ENCODE peak calls at places on chromosomes 5 and 9, in four cellular contexts. A is IMR-90, U is GM12878, T is K562. X is an unnamed sample.

GRCh38 chr5:31449175-31449574 is 82.7 kb downstream of the DROSHA start:
- DNase-seq in T (no peak), U (no peak), A (peak; percentile 61), X (no peak)

GRCh38 chr9:94919376-94920098 is 193.0 kb downstream of the AOPEP start:
- DNase-seq in T (no peak), U (no peak), A (peak; percentile 69), X (no peak)

GRCh38 chr5:43099615-43100014 is 21.1 kb upstream of the ZNF131 start:
- DNase-seq in T (no peak), U (no peak), A (no peak), X (no peak)

GRCh38 chr5:72661405-72661804 is 154.2 kb upstream of the ZNF366 start:
- DNase-seq in T (no peak), U (no peak), A (peak; percentile 80), X (no peak)

GRCh38 chr5:66989286-66989685 is 207.3 kb downstream of the CD180 start:
- DNase-seq in U (no peak), T (no peak), A (peak; percentile 51), X (no peak)

GRCh38 chr9:92968081-92968480 is 20.8 kb downstream of the FGD3 start:
- DNase-seq in T (no peak), U (no peak), A (no peak), X (no peak)

GRCh38 chr5:36099748-36100147 is 33.1 kb upstream of the UGT3A2 start:
- DNase-seq in T (no peak), U (no peak), A (no peak), X (no peak)

GRCh38 chr5:158951461-158951860 is 148.3 kb downstream of the EBF1 start:
- DNase-seq in U (no peak), A (no peak), T (no peak), X (no peak)

GRCh38 chr9:133981958-133982681 is 10.0 kb downstream of the VAV2 start:
- DNase-seq in A (no peak), U (no peak), T (no peak), X (no peak)

GRCh38 chr9:98790601-98791146 is 5.7 kb downstream of the ANKS6 start:
- DNase-seq in A (no peak), T (no peak), U (no peak), X (no peak)

GRCh38 chr9:129208191-129209091 is 30.4 kb upstream of the IER5L start:
- DNase-seq in U (no peak), A (no peak), T (peak; percentile 68), X (no peak)

GRCh38 chr5:108386345-108387061 is 4.6 kb upstream of the FBXL17 start:
- DNase-seq in A (peak; percentile 79), T (no peak), U (no peak), X (no peak)

GRCh38 chr9:118618091-118618490 is 751.1 kb downstream of the BRINP1 start:
- DNase-seq in U (no peak), A (no peak), T (no peak), X (no peak)

GRCh38 chr9:8256880-8257279 is 457.3 kb upstream of the DMAC1 start:
- DNase-seq in A (no peak), U (no peak), T (no peak), X (no peak)

GRCh38 chr5:54234304-54234938 is 76.0 kb downstream of the ARL15 start:
- DNase-seq in U (no peak), A (peak; percentile 73), T (no peak), X (peak; percentile 38)

GRCh38 chr9:133148351-133149129 is 15.2 kb downstream of the GBGT1 start:
- DNase-seq in T (no peak), A (peak; percentile 38), U (no peak), X (peak; percentile 47)

GRCh38 chr5:126959188-126959587 is 71.2 kb downstream of the MARCHF3 start:
- DNase-seq in A (no peak), U (no peak), T (no peak), X (no peak)

DNA sequence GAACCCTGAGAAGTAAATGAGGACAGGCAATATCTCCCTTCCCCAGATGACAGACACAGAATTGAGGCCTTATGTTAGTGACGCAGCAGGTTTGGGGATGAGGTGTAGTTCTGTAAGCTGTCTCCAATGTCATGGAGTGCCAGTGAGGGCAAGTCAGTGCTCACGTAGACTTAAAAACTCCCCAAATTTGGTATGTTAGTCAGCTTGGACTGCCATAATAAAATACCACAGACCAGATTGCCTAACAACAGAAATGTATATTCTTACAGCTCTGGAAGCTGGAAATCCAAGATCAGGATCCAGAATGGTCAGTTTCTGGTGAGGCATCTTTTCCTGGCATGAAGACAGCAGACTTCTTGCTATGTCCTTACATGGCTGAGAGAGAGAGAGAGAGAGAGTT is 14.9 kb downstream of the FOXI1 start:
- DNase-seq in T (no peak), U (no peak), A (peak; percentile 85), X (no peak)
- TF ChIP-seq FOS in T (no peak), U (no peak), A (no peak), X (no peak)

GRCh38 chr5:22988937-22989336 is 135.8 kb upstream of the CDH12 start:
- DNase-seq in T (no peak), A (no peak), U (no peak), X (no peak)

DNA sequence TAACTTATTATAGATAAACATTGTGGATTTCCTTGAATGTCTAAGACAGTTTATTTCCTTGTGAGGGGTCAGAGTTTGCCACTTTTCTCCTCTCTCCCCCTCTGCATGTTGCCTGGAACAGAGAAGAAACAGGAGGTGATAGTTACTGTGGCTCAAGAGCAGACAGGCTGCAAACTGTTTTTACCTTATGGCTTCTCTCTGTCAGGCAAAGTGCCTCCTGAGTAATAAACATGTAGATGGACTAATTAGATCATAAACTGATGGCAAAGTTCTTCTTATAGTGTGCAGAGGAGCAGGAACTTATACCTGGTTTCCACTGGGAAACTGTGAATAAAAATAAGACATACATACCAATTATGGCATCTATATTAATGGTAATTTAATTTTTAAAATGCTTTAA is 133.1 kb upstream of the CDH12 start:
- DNase-seq in T (no peak), U (no peak), A (no peak), X (no peak)
- H2AFZ ChIP-seq in T (no peak overlapping the region), U (no peak overlapping the region), A (no peak overlapping the region), X (no peak overlapping the region)

GRCh38 chr5:176609724-176610429 is at the start of gene GPRIN1:
- DNase-seq in T (peak; percentile 95), A (peak; percentile 36), U (no peak), X (peak; percentile 59)
- TF ChIP-seq FOS in T (no peak), A (no peak), U (no peak), X (no peak)

DNA sequence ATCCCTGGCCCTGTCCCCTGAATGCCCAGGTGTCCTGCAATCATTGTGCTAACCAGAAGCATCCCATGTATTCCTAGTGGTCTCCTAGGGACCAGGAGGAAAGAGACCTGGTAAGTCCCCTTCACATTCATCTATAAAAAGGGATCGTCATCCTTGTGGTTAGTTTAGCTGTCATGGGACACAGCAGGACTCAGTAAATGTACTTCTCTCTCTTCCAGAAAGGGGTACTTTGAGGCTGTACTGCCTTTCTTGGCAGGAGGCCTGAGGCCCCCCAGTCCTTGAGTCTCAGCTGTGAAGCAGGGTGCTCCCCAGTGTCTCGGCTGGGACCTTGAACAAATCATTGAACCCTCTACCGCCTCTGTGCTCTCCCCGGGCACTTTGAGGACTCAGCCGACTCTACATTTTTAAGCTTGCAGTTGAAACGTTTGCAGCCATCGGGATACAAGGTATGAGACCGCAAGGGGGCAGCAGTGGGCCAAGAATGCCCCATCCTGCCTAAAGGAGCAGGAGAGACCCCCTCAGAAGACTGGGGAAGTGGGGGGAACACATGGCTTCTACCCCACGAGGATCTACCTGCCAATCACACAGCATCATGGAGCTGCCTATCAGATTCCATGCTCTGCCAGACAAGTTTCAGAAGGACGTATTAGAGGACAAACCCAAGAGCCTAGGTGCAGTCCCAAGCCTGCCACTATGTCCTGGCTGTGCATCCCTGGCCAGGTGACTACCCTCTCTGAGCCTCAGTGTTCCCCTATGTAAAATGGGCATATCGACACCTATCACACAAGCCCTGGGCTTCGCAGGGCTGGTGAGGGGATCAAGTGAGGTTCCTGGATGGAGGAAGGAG is 2.4 kb upstream of the PHYKPL start:
- DNase-seq in U (no peak), A (peak; percentile 41), T (peak; percentile 81), X (peak; percentile 73)
- H2AFZ ChIP-seq in U (peak overlapping the region; percentile 84), A (peak overlapping the region; percentile 56), T (peak overlapping the region; percentile 92), X (peak overlapping the region; percentile 79)

GRCh38 chr9:76371901-76372300 is 22.3 kb downstream of the RFK start:
- DNase-seq in U (no peak), T (no peak), A (peak; percentile 65), X (peak; percentile 59)
- TF ChIP-seq FOS in U (no peak), T (no peak), A (no peak), X (no peak)

DNA sequence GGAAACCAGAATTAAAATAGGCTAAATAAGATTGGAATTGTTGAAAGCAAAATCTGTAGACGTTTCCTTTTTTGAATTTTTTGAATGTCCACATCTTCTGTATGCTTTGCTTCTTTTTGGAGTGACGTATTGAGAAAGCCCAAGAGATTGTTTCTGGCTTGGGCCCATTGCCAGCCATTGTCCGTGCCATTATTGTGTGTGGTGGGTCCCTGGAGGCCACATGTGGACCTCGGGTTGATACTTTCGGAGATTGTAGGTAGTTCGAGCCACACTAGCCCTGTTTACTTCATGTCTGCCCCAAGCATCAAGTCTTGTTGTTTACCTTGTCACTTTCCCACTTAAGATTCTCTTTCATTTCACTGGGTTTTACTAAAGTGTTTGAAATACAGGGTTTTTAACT is 106.1 kb downstream of the PALM2AKAP2 start:
- DNase-seq in T (no peak), A (no peak), U (no peak), X (peak; percentile 35)
- H2AFZ ChIP-seq in T (no peak overlapping the region), A (no peak overlapping the region), U (no peak overlapping the region), X (no peak overlapping the region)

X was measured in endothelial cell of umbilical vein.